ENCODE peak calls at places on chromosome 17, in seven cellular contexts. V is fibroblast of lung, M is tibial nerve, W is AG09309, T is Peyer's patch, X is right atrium auricular region, Y is esophagus squamous epithelium. J is an unnamed sample.

GRCh38 chr17:74873874-74874614 is 1.2 kb upstream of the FDXR start:
- DNase-seq in X (no peak), M (no peak), T (no peak), Y (no peak), W (no peak), V (no peak), J (no peak)

GRCh38 chr17:80760501-80760900 is 215.9 kb downstream of the RPTOR start:
- DNase-seq in T (no peak), V (no peak), W (no peak), M (no peak), Y (no peak), X (no peak), J (no peak)

GRCh38 chr17:11917415-11917814 is 79.9 kb downstream of the ZNF18 start:
- DNase-seq in V (no peak), T (no peak), M (no peak), W (no peak), X (no peak), Y (no peak), J (no peak)

GRCh38 chr17:78127888-78128615 is 503 bp downstream of the TMC6 start:
- DNase-seq in M (no peak), Y (no peak), X (no peak), V (no peak), T (no peak), W (no peak), J (no peak)

GRCh38 chr17:42248351-42249179 is 27.6 kb downstream of the STAT5B start:
- DNase-seq in V (peak), X (peak), Y (peak), T (peak), M (peak), W (peak), J (peak)

GRCh38 chr17:57918017-57918895 is 37.0 kb downstream of the CUEDC1 start:
- DNase-seq in W (no peak), Y (no peak), T (no peak), V (peak), M (no peak), X (no peak), J (no peak)

GRCh38 chr17:79651751-79652150 is 40.9 kb upstream of the RBFOX3 start:
- DNase-seq in T (no peak), V (no peak), Y (no peak), M (no peak), W (no peak), X (peak), J (no peak)

GRCh38 chr17:4947411-4948165 is 742 bp downstream of the PFN1 start:
- DNase-seq in T (peak), V (peak), X (no peak), Y (no peak), M (no peak), W (no peak), J (no peak)

GRCh38 chr17:6279659-6280058 is 155.3 kb downstream of the AIPL1 start:
- DNase-seq in W (no peak), Y (no peak), M (no peak), X (no peak), T (no peak), V (no peak), J (no peak)

GRCh38 chr17:16199093-16199492 is 16.2 kb downstream of the NCOR1 start:
- DNase-seq in T (no peak), V (no peak), M (peak), X (no peak), W (no peak), Y (no peak), J (no peak)

GRCh38 chr17:30112794-30113193 is 3.8 kb upstream of the NSRP1 start:
- DNase-seq in T (no peak), Y (no peak), V (no peak), W (no peak), X (no peak), M (no peak), J (no peak)

GRCh38 chr17:78645421-78646295 is 68.5 kb upstream of the DNAH17 start:
- DNase-seq in M (peak), V (no peak), T (peak), W (no peak), X (peak), Y (peak), J (no peak)

GRCh38 chr17:30332057-30332542 is 1.8 kb downstream of the TMIGD1 start:
- DNase-seq in V (peak), X (no peak), M (no peak), W (no peak), T (no peak), Y (no peak), J (peak)

GRCh38 chr17:2691069-2691871 is 20.3 kb downstream of the CLUH start:
- DNase-seq in X (no peak), M (no peak), Y (no peak), V (no peak), T (peak), W (no peak), J (no peak)

GRCh38 chr17:27319536-27320221 is 25.8 kb downstream of the WSB1 start:
- DNase-seq in T (no peak), W (no peak), V (peak), X (no peak), Y (no peak), M (peak), J (no peak)

GRCh38 chr17:2975469-2975958 is 87.9 kb downstream of the OR1D5 start:
- DNase-seq in T (no peak), W (no peak), M (no peak), V (peak), X (no peak), Y (no peak), J (no peak)

GRCh38 chr17:57672205-57672632 is 72.9 kb downstream of the CCDC182 start:
- DNase-seq in W (peak), Y (no peak), X (peak), M (no peak), T (no peak), V (peak), J (no peak)

GRCh38 chr17:64739316-64740058 is 77.4 kb upstream of the SMURF2 start:
- DNase-seq in T (no peak), V (peak), X (peak), W (no peak), Y (no peak), M (no peak), J (no peak)

GRCh38 chr17:66343531-66344078 is 41.2 kb downstream of the PRKCA start:
- DNase-seq in M (no peak), V (peak), X (no peak), W (no peak), T (no peak), Y (no peak), J (no peak)

GRCh38 chr17:4599505-4600281 is 15.4 kb downstream of the SMTNL2 start:
- DNase-seq in M (no peak), W (no peak), V (peak), X (no peak), T (no peak), Y (no peak), J (no peak)

GRCh38 chr17:63356275-63356905 is 89.7 kb downstream of the CYB561 start:
- DNase-seq in V (peak), M (no peak), W (peak), X (no peak), T (no peak), Y (no peak), J (peak)

GRCh38 chr17:17004251-17004996 is 32.5 kb upstream of the TNFRSF13B start:
- DNase-seq in W (no peak), M (no peak), T (no peak), V (no peak), X (no peak), Y (no peak), J (no peak)

GRCh38 chr17:16352838-16353701 is at the start of gene CENPV:
- DNase-seq in X (no peak), V (peak), M (peak), W (no peak), T (peak), Y (no peak), J (no peak)

GRCh38 chr17:2108170-2108569 is 53.3 kb downstream of the HIC1 start:
- DNase-seq in X (no peak), V (no peak), W (no peak), M (no peak), Y (no peak), T (no peak), J (no peak)

GRCh38 chr17:17505610-17506171 is 9.5 kb upstream of the RASD1 start:
- DNase-seq in M (no peak), W (no peak), Y (no peak), V (no peak), T (no peak), X (no peak), J (no peak)

GRCh38 chr17:21194688-21195087 is 19.3 kb downstream of the TMEM11 start:
- DNase-seq in W (no peak), V (no peak), M (peak), Y (no peak), X (no peak), T (peak), J (no peak)

GRCh38 chr17:28908640-28909098 is 5.8 kb upstream of the DHRS13 start:
- DNase-seq in Y (no peak), X (peak), M (peak), T (no peak), W (no peak), V (peak), J (peak)

GRCh38 chr17:21286771-21287702 is 2.5 kb downstream of the MAP2K3 start:
- DNase-seq in T (no peak), Y (no peak), V (no peak), W (no peak), X (no peak), M (no peak), J (no peak)

GRCh38 chr17:58341861-58342475 is 10.0 kb downstream of the SUPT4H1 start:
- DNase-seq in X (no peak), V (no peak), W (no peak), Y (no peak), T (peak), M (no peak), J (no peak)

GRCh38 chr17:66369830-66370229 is 67.4 kb downstream of the PRKCA start:
- DNase-seq in M (no peak), Y (no peak), T (no peak), V (no peak), W (no peak), X (no peak), J (no peak)

GRCh38 chr17:6052926-6053325 is 17.3 kb upstream of the WSCD1 start:
- DNase-seq in W (no peak), T (no peak), Y (no peak), M (no peak), V (no peak), X (no peak), J (no peak)

GRCh38 chr17:78272181-78272913 is 40.9 kb downstream of the TMEM235 start:
- DNase-seq in T (peak), V (peak), W (no peak), Y (no peak), M (no peak), X (peak), J (no peak)

GRCh38 chr17:58913971-58914769 is 158.5 kb downstream of the PPM1E start:
- DNase-seq in Y (no peak), V (peak), T (no peak), W (peak), X (no peak), M (no peak), J (no peak)

GRCh38 chr17:37315601-37316000 is 60.2 kb upstream of the C17orf78 start:
- DNase-seq in Y (no peak), T (no peak), W (no peak), M (no peak), X (no peak), V (no peak), J (no peak)

DNA sequence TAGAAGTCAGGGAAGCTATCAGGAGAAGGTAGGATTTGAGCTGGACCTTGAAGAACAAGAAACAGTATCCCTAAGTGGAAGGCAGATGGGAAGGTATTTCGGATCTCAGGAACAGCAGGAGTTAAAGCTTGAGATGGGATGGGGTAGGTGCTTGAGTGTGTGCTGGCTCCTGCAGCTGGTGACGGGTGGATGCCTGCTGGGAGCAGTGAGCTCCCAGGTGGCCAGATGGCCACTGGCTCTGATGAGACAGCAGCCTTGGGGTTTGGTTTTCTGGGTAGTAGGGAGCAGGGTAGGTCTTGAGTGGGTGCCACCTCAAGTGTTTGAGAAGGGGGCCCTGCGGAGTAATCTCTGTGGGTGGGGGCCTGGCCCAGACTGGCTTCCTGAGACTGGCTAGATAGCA is 10.3 kb downstream of the EPN2 start:
- DNase-seq in X (no peak), V (no peak), T (no peak), W (no peak), Y (no peak), M (no peak), J (no peak)
- H3K4me3 ChIP-seq in X (no peak), V (no peak), T (no peak), W (no peak), Y (no peak), M (no peak), J (no peak)

GRCh38 chr17:9241774-9242496 is 220.6 kb downstream of the NTN1 start:
- DNase-seq in V (no peak), X (no peak), Y (no peak), M (no peak), T (no peak), W (no peak), J (no peak)

GRCh38 chr17:9239821-9240658 is 218.7 kb downstream of the NTN1 start:
- DNase-seq in T (peak), X (peak), V (peak), Y (no peak), W (no peak), M (peak), J (no peak)

GRCh38 chr17:9239260-9239820 is 218.0 kb downstream of the NTN1 start:
- DNase-seq in X (no peak), Y (no peak), M (no peak), T (peak), W (no peak), V (no peak), J (no peak)

GRCh38 chr17:9241371-9241712 is 220.0 kb downstream of the NTN1 start:
- DNase-seq in W (no peak), Y (no peak), M (no peak), T (no peak), X (peak), V (no peak), J (no peak)

GRCh38 chr17:9240659-9241370 is 219.5 kb downstream of the NTN1 start:
- DNase-seq in Y (no peak), T (peak), V (peak), M (peak), X (peak), W (no peak), J (no peak)
- H3K4me3 ChIP-seq in Y (peak), T (peak), V (no peak), M (peak), X (peak), W (no peak), J (no peak)

GRCh38 chr17:7579001-7579838 is at the start of gene CD68:
- DNase-seq in Y (peak), M (peak), V (peak), T (peak), X (peak), W (peak), J (peak)
- H3K4me3 ChIP-seq in Y (peak), M (peak), V (peak), T (peak), X (peak), W (peak), J (no peak)

DNA sequence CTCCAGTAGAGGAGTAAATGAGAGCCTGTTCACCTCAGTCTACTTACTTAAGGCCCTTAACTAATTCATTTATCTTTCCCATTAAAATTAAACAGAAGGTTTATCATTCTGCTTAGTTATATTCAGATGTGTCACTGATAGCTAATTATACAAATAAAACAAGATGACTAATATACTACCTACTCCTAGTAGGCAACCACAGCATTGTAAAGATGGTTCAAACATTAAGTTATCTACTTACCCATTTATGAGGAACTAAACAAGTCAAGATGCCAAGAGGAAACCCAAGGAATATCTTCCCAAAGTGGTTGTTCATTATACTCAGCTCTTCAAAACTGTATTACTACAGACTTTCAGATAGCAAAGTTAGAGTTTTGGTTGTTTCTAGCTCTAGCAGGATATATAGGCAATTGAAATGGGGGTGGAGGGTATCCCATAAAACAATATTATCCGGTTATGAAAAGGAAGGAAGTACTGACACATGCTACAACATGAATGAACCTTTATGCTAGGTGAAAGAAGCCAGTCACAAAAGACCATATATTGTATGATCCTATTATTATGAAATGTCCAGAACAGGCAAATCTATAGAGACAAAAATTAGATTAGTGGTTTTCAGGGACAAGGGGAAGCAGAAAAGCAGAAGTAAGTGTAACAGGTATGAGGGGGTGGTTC is 56.5 kb downstream of the SPAG9 start:
- DNase-seq in X (no peak), M (no peak), W (no peak), V (peak), Y (no peak), T (no peak), J (no peak)
- H3K4me3 ChIP-seq in X (no peak), M (no peak), W (no peak), V (no peak), Y (no peak), T (no peak), J (no peak)

DNA sequence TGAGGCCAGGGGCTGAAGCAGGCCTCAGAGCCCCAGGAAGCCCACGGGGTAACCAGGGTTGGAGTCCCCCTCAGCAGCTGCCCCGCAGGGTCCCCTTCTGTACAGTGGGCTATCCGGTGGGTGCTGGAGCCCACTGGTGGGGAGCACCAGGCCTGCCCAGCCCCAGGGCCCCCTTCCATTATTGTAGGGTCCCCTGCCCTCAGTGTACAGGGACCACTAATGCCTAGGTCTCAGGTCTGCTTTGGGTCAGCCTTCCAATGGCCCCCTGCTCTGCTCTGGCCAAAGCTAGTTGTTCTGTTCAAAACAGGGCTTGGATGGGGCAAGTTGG is 1.1 kb downstream of the ADAM11 start:
- DNase-seq in X (no peak), T (no peak), W (no peak), Y (no peak), V (no peak), M (no peak), J (no peak)
- H3K4me3 ChIP-seq in X (peak), T (no peak), W (no peak), Y (no peak), V (no peak), M (no peak), J (peak)

GRCh38 chr17:48996696-48997102 is 486 bp upstream of the IGF2BP1 start:
- DNase-seq in V (no peak), X (no peak), M (no peak), T (no peak), Y (no peak), W (no peak), J (no peak)
- H3K4me3 ChIP-seq in V (peak), X (no peak), M (no peak), T (no peak), Y (no peak), W (no peak), J (peak)

DNA sequence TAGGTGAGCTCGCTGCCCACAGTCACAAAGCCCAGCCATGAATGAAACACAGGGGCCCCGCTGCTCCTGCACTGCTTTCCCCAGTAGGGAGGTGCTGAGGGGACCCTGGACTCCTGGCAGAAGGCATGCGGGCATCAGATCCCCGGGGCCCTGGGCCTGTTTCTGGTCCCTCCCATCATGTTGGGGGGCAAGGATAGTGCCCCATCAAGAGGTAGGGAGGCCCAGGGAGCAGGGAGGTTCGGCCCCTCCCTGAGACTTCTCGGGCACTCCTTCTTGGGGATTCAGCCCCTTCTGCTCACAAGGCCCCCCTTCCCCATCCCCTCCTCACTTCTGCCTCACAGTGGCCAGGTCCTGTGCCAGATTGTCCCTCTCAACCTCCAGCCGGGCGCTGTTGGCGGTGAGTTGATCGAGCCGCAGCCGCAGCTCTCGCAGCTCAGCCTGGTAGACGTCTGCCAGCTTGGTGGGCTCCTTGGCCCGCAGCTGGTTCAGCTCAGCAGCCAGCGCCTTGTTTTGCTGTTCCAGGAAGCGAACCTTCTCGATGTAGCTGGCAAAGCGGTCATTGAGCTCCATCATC is 515 bp downstream of the GFAP start:
- DNase-seq in Y (no peak), X (no peak), W (no peak), V (no peak), T (no peak), M (no peak), J (no peak)
- H3K4me3 ChIP-seq in Y (no peak), X (no peak), W (no peak), V (no peak), T (no peak), M (no peak), J (no peak)

GRCh38 chr17:46121165-46121764 is 72.0 kb downstream of the KANSL1 start:
- DNase-seq in T (no peak), X (no peak), V (no peak), M (no peak), W (no peak), Y (no peak), J (no peak)

GRCh38 chr17:46120078-46120477 is 73.2 kb downstream of the KANSL1 start:
- DNase-seq in V (no peak), M (no peak), Y (no peak), X (no peak), W (no peak), T (no peak), J (no peak)

GRCh38 chr17:46123607-46124006 is 69.6 kb downstream of the KANSL1 start:
- DNase-seq in W (no peak), T (no peak), V (no peak), X (no peak), Y (no peak), M (no peak), J (no peak)

GRCh38 chr17:46121841-46122485 is 71.3 kb downstream of the KANSL1 start:
- DNase-seq in W (no peak), V (no peak), M (no peak), T (no peak), Y (no peak), X (no peak), J (no peak)

DNA sequence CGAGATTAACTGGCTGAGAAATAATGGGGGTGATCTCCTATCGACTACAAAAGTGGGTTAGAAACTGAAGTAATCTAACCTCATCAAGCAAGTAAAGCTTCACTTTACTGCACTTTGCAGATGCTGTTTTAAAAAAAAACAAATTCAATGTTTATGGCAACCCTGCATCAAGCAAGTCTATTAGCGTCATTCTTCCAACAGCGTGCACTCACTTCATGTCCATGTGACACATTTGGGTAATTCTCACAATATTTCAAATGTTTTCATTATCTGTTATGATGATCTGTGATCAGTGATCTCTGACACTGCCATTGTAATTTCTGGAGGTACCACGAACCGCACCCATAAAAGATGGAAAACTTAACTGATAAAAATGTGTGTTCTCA is 70.8 kb downstream of the KANSL1 start:
- DNase-seq in Y (no peak), X (no peak), W (no peak), T (no peak), V (no peak), M (no peak), J (no peak)
- H3K4me3 ChIP-seq in Y (no peak), X (no peak), W (no peak), T (no peak), V (no peak), M (no peak), J (no peak)

J was measured in HFF-Myc.